ENCODE peak calls at places on chromosomes 12 and 14, in nine cellular contexts. O, T, U, B, H, L, F, Q and S are unnamed samples.

GRCh38 chr14:100146548-100147091 is 12.8 kb downstream of the DEGS2 start:
- DNase-seq in O (no peak), T (no peak), U (no peak), B (peak; percentile 24), H (no peak), L (no peak), F (no peak), Q (no peak), S (no peak)

GRCh38 chr14:22555573-22556011 is 33.4 kb downstream of the DAD1 start:
- DNase-seq in O (no peak), T (no peak), U (no peak), B (no peak), H (no peak), L (no peak), F (no peak), Q (no peak), S (no peak)

GRCh38 chr12:52391618-52392002 is 6.2 kb upstream of the KRT84 start:
- DNase-seq in O (peak; percentile 38), T (no peak), U (peak; percentile 79), B (no peak), H (no peak), L (no peak), F (peak; percentile 63), Q (peak; percentile 89), S (no peak)

GRCh38 chr12:52212701-52213540 is 20.1 kb upstream of the KRT7 start:
- DNase-seq in O (no peak), T (no peak), U (no peak), B (no peak), H (no peak), L (no peak), F (peak; percentile 8), Q (peak; percentile 52), S (no peak)

GRCh38 chr12:88111074-88111652 is 30.7 kb downstream of the CEP290 start:
- DNase-seq in O (no peak), T (no peak), U (no peak), B (no peak), H (peak; percentile 12), L (peak; percentile 6), F (no peak), Q (no peak), S (peak; percentile 21)

GRCh38 chr14:26984318-26985177 is 386.7 kb upstream of the NOVA1 start:
- DNase-seq in O (no peak), T (no peak), U (peak; percentile 47), B (no peak), H (peak; percentile 28), L (peak; percentile 2), F (peak; percentile 73), Q (peak; percentile 67), S (no peak)

GRCh38 chr14:103846569-103847438 is 571 bp downstream of the PPP1R13B start:
- DNase-seq in O (no peak), T (no peak), U (no peak), B (no peak), H (peak; percentile 11), L (no peak), F (peak; percentile 58), Q (peak; percentile 73), S (peak; percentile 78)

GRCh38 chr14:72683787-72684186 is 210.1 kb downstream of the DPF3 start:
- DNase-seq in O (no peak), T (no peak), U (no peak), B (no peak), H (no peak), L (no peak), F (no peak), Q (no peak), S (no peak)

GRCh38 chr14:62947291-62947690 is 98.0 kb downstream of the KCNH5 start:
- DNase-seq in O (no peak), T (no peak), U (no peak), B (no peak), H (no peak), L (no peak), F (no peak), Q (no peak), S (no peak)

GRCh38 chr14:77570706-77571293 is 45.6 kb downstream of the SPTLC2 start:
- DNase-seq in O (no peak), T (no peak), U (no peak), B (no peak), H (no peak), L (no peak), F (no peak), Q (no peak), S (no peak)

GRCh38 chr12:94266796-94267529 is 118.6 kb downstream of the PLXNC1 start:
- DNase-seq in O (no peak), T (no peak), U (no peak), B (no peak), H (peak; percentile 70), L (no peak), F (no peak), Q (no peak), S (no peak)

GRCh38 chr12:108613548-108613947 is 15.7 kb upstream of the TMEM119 start:
- DNase-seq in O (no peak), T (no peak), U (no peak), B (no peak), H (no peak), L (no peak), F (no peak), Q (no peak), S (no peak)

GRCh38 chr12:53133722-53134121 is 30.4 kb downstream of the SOAT2 start:
- DNase-seq in O (no peak), T (no peak), U (no peak), B (no peak), H (no peak), L (no peak), F (no peak), Q (no peak), S (no peak)

GRCh38 chr12:64675795-64676194 is 65.5 kb downstream of the RASSF3 start:
- DNase-seq in O (no peak), T (no peak), U (no peak), B (no peak), H (no peak), L (no peak), F (peak; percentile 88), Q (peak; percentile 94), S (no peak)

GRCh38 chr12:56124133-56124532 is 3.9 kb upstream of the ESYT1 start:
- DNase-seq in O (no peak), T (no peak), U (no peak), B (no peak), H (no peak), L (no peak), F (no peak), Q (no peak), S (no peak)

GRCh38 chr12:102902093-102902492 is 15.0 kb downstream of the PAH start:
- DNase-seq in O (no peak), T (no peak), U (no peak), B (no peak), H (no peak), L (no peak), F (no peak), Q (no peak), S (no peak)

GRCh38 chr12:123490089-123490488 is 32.1 kb downstream of the SNRNP35 start:
- DNase-seq in O (no peak), T (no peak), U (no peak), B (no peak), H (no peak), L (no peak), F (no peak), Q (no peak), S (no peak)

GRCh38 chr12:13350946-13351345 is 154.4 kb downstream of the EMP1 start:
- DNase-seq in O (no peak), T (no peak), U (no peak), B (no peak), H (no peak), L (no peak), F (no peak), Q (no peak), S (no peak)

GRCh38 chr12:94735985-94736384 is 85.6 kb upstream of the TMCC3 start:
- DNase-seq in O (no peak), T (no peak), U (no peak), B (no peak), H (no peak), L (no peak), F (no peak), Q (no peak), S (no peak)

GRCh38 chr12:17239874-17240273 is 633.9 kb upstream of the LMO3 start:
- DNase-seq in O (no peak), T (no peak), U (no peak), B (no peak), H (no peak), L (no peak), F (no peak), Q (no peak), S (no peak)

GRCh38 chr14:96631621-96632362 is 129.6 kb downstream of the PAPOLA start:
- DNase-seq in O (no peak), T (no peak), U (no peak), B (no peak), H (no peak), L (peak; percentile 3), F (no peak), Q (peak; percentile 49), S (peak; percentile 0)

GRCh38 chr12:124411291-124411878 is 116.5 kb downstream of the RFLNA start:
- DNase-seq in O (no peak), T (no peak), U (no peak), B (no peak), H (peak; percentile 95), L (peak; percentile 89), F (no peak), Q (peak; percentile 91), S (no peak)

GRCh38 chr12:76645934-76646333 is 86.4 kb upstream of the OSBPL8 start:
- DNase-seq in O (no peak), T (no peak), U (no peak), B (no peak), H (no peak), L (no peak), F (no peak), Q (no peak), S (no peak)

GRCh38 chr14:72608391-72609204 is 285.3 kb downstream of the DPF3 start:
- DNase-seq in O (no peak), T (no peak), U (no peak), B (no peak), H (peak; percentile 93), L (peak; percentile 90), F (no peak), Q (no peak), S (no peak)

GRCh38 chr12:54282949-54283593 is 2.5 kb downstream of the HNRNPA1 start:
- DNase-seq in O (no peak), T (no peak), U (no peak), B (no peak), H (no peak), L (no peak), F (no peak), Q (no peak), S (no peak)

GRCh38 chr12:104462931-104463339 is 6.2 kb downstream of the CHST11 start:
- DNase-seq in O (no peak), T (no peak), U (no peak), B (peak; percentile 37), H (no peak), L (no peak), F (no peak), Q (no peak), S (peak; percentile 67)

GRCh38 chr12:28178775-28179174 is 11.5 kb upstream of the CCDC91 start:
- DNase-seq in O (no peak), T (no peak), U (no peak), B (no peak), H (no peak), L (no peak), F (no peak), Q (no peak), S (no peak)